ENCODE peak calls at places on chromosome 22, in eight cellular contexts. Z is aorta, J is OCI-LY7, P is GM12865, X is HAP-1, E is coronary artery, B is fibroblast of lung, S is H7. G is an unnamed sample.

GRCh38 chr22:46701262-46701661 is 36.8 kb downstream of the CERK start:
- DNase-seq in E (no peak), B (no peak), X (no peak), J (no peak), S (peak; percentile 48), Z (no peak), P (no peak), G (no peak)

GRCh38 chr22:46021577-46021976 is 44.6 kb upstream of the WNT7B start:
- DNase-seq in Z (peak; percentile 42), S (no peak), J (no peak), X (no peak), E (no peak), P (no peak), B (no peak), G (no peak)

GRCh38 chr22:19886605-19887250 is 32.1 kb upstream of the GNB1L start:
- DNase-seq in B (peak; percentile 76), S (peak; percentile 59), Z (peak; percentile 76), E (no peak), P (no peak), J (peak; percentile 90), X (no peak), G (no peak)

GRCh38 chr22:30680998-30681770 is 13.5 kb upstream of the OSBP2 start:
- DNase-seq in X (no peak), B (no peak), E (no peak), S (no peak), Z (no peak), J (no peak), P (no peak), G (no peak)

GRCh38 chr22:40979871-40980270 is 28.7 kb downstream of the RBX1 start:
- DNase-seq in S (no peak), B (no peak), E (no peak), X (no peak), Z (peak; percentile 30), J (no peak), P (no peak), G (no peak)

GRCh38 chr22:27531782-27532530 is 269.6 kb downstream of the MN1 start:
- DNase-seq in P (no peak), S (no peak), J (no peak), X (no peak), Z (no peak), B (peak; percentile 98), E (no peak), G (no peak)

GRCh38 chr22:20530368-20531153 is 23.2 kb downstream of the MED15 start:
- DNase-seq in J (no peak), P (no peak), X (no peak), E (no peak), B (peak; percentile 91), S (peak; percentile 50), Z (no peak), G (no peak)

GRCh38 chr22:48228468-48228867 is 1466.0 kb downstream of the TBC1D22A start:
- DNase-seq in P (no peak), Z (no peak), E (no peak), B (no peak), J (no peak), S (no peak), X (no peak), G (no peak)

GRCh38 chr22:40665312-40665711 is 14.0 kb upstream of the MCHR1 start:
- DNase-seq in B (peak; percentile 71), X (no peak), J (no peak), E (no peak), P (no peak), S (no peak), Z (peak; percentile 91), G (no peak)

GRCh38 chr22:35044607-35045390 is 21.2 kb upstream of the ISX start:
- DNase-seq in P (no peak), E (no peak), B (no peak), J (no peak), Z (no peak), S (no peak), X (no peak), G (no peak)
- H3K4me3 ChIP-seq in P (no peak overlapping the region), E (no peak overlapping the region), B (no peak overlapping the region), J (no peak overlapping the region), Z (no peak overlapping the region), S (no peak overlapping the region), X (no peak overlapping the region), G (no peak overlapping the region)

GRCh38 chr22:39519681-39520053 is 695 bp upstream of the ATF4 start:
- DNase-seq in P (peak; percentile 60), S (peak; percentile 88), J (peak; percentile 50), B (peak; percentile 62), E (no peak), Z (peak; percentile 88), X (peak; percentile 64), G (peak; percentile 64)

GRCh38 chr22:39518996-39519680 is 1.2 kb upstream of the ATF4 start:
- DNase-seq in S (peak; percentile 71), J (peak; percentile 34), X (peak; percentile 62), B (peak; percentile 46), Z (peak; percentile 80), E (peak; percentile 73), P (peak; percentile 52), G (peak; percentile 64)

GRCh38 chr22:39518124-39518786 is 2.1 kb upstream of the ATF4 start:
- DNase-seq in X (no peak), B (no peak), P (no peak), E (no peak), J (no peak), S (no peak), Z (peak; percentile 7), G (peak; percentile 17)

GRCh38 chr22:39520874-39521857 is 804 bp downstream of the ATF4 start:
- DNase-seq in P (peak; percentile 91), J (peak; percentile 78), S (peak; percentile 86), E (peak; percentile 91), Z (peak; percentile 95), B (peak; percentile 70), X (peak; percentile 78), G (peak; percentile 72)

DNA sequence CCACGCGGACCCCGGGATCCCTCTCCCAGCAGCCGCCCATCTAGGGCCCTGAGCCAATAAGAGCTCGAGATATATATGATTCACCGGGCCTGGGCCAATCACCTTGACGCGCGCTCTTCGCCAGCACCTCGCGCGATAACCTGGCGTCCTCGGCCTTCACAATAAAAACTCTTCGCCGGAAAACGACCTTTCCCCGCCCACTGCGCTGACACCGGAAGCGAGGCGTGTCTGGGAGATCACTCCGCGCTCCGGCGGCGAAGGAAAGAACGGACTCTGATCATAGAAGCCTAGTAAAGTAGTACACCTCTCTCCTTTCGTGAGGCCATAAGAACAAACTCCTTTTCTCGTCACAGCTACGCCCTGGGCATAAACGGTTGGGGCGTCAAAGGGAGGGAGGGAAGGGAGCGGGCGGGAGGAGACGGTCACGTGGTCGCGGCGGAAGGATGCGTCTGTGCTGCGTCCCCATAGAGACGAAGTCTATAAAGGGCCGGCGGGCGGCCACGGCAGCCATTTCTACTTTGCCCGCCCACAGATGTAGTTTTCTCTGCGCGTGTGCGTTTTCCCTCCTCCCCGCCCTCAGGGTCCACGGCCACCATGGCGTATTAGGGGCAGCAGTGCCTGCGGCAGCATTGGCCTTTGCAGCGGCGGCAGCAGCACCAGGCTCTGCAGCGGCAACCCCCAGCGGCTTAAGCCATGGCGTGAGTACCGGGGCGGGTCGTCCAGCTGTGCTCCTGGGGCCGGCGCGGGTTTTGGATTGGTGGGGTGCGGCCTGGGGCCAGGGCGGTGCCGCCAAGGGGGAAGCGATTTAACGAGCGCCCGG is at the start of gene ATF4:
- DNase-seq in B (peak; percentile 100), E (peak; percentile 98), P (peak; percentile 100), J (peak; percentile 99), Z (peak; percentile 99), S (peak; percentile 99), X (peak; percentile 98), G (peak; percentile 97)
- H3K4me3 ChIP-seq in B (peak within 1 kb of the TSS; percentile 89), E (peak within 1 kb of the TSS; percentile 95), P (peak within 1 kb of the TSS; percentile 91), J (peak within 1 kb of the TSS; percentile 85), Z (peak within 1 kb of the TSS; percentile 93), S (peak within 1 kb of the TSS; percentile 100), X (peak within 1 kb of the TSS; percentile 100), G (peak within 1 kb of the TSS; percentile 98)

GRCh38 chr22:28710889-28711285 is 30.7 kb downstream of the CHEK2 start:
- DNase-seq in Z (no peak), J (no peak), S (no peak), E (no peak), B (peak; percentile 26), X (no peak), P (no peak), G (no peak)

GRCh38 chr22:28703436-28703835 is 23.8 kb upstream of the TTC28 start:
- DNase-seq in Z (no peak), X (no peak), J (no peak), B (no peak), S (no peak), P (no peak), E (no peak), G (peak; percentile 2)

GRCh38 chr22:28710112-28710888 is 30.7 kb upstream of the TTC28 start:
- DNase-seq in E (no peak), J (no peak), S (no peak), B (peak; percentile 87), Z (no peak), X (no peak), P (no peak), G (peak; percentile 29)

GRCh38 chr22:28702891-28703290 is 23.3 kb upstream of the TTC28 start:
- DNase-seq in X (no peak), S (no peak), P (no peak), J (no peak), Z (no peak), E (no peak), B (no peak), G (no peak)

DNA sequence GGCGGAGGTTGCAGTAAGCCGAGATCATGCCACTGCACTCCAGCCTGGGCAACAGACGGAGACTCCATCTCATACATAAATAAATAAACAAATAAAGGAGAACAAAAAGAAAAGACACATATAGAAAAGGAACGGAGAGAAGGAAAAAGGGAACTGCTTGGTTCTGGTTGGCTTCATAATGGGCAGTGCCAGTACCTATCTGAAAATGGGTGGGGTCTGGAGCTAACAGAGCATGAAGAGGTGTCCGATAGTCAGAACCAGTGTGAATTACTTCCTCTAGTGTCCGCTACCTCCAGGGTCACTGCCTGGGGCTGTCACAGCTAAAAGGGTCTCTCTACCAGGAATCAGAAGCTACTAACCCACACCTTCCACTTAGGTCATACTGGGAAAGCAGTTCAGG is 27.2 kb upstream of the TTC28 start:
- DNase-seq in E (no peak), P (peak; percentile 33), Z (no peak), J (peak; percentile 25), S (no peak), B (no peak), X (no peak), G (no peak)
- H3K4me3 ChIP-seq in E (no peak overlapping the region), P (no peak overlapping the region), Z (no peak overlapping the region), J (no peak overlapping the region), S (no peak overlapping the region), B (no peak overlapping the region), X (no peak overlapping the region), G (no peak overlapping the region)

GRCh38 chr22:33787645-33788456 is 132.4 kb downstream of the LARGE1 start:
- DNase-seq in J (no peak), E (no peak), Z (no peak), S (no peak), X (no peak), B (no peak), P (peak; percentile 79), G (no peak)

GRCh38 chr22:33792837-33793236 is 127.4 kb downstream of the LARGE1 start:
- DNase-seq in Z (no peak), S (peak; percentile 10), X (peak; percentile 28), E (no peak), J (no peak), P (no peak), B (no peak), G (no peak)

GRCh38 chr22:33789690-33790253 is 130.5 kb downstream of the LARGE1 start:
- DNase-seq in B (no peak), Z (no peak), E (no peak), X (no peak), S (no peak), J (no peak), P (peak; percentile 85), G (no peak)

GRCh38 chr22:33785283-33785991 is 134.8 kb downstream of the LARGE1 start:
- DNase-seq in X (no peak), E (no peak), J (no peak), B (peak; percentile 73), Z (no peak), S (no peak), P (peak; percentile 79), G (no peak)

GRCh38 chr22:33788927-33789326 is 131.3 kb downstream of the LARGE1 start:
- DNase-seq in J (no peak), P (no peak), Z (no peak), S (no peak), E (no peak), X (no peak), B (no peak), G (no peak)
- H3K4me3 ChIP-seq in J (no peak overlapping the region), P (no peak overlapping the region), Z (no peak overlapping the region), S (no peak overlapping the region), E (no peak overlapping the region), X (no peak overlapping the region), B (no peak overlapping the region), G (no peak overlapping the region)

G was measured in SJCRH30.